ENCODE peak calls at places on chromosomes 4 and X, in eight cellular contexts. D, R, F, K, W, V, A and I are unnamed samples.

GRCh38 chr4:61273237-61273636 is 73.1 kb downstream of the ADGRL3 start:
- DNase-seq in V (no peak), F (no peak), W (peak; percentile 0), A (no peak), D (no peak), K (no peak), R (no peak), I (no peak)

GRCh38 chrX:106952988-106953387 is 32.8 kb downstream of the CLDN2 start:
- DNase-seq in K (no peak), R (no peak), W (peak; percentile 32), F (no peak), V (no peak), A (no peak), D (no peak), I (no peak)

GRCh38 chr4:151658959-151659593 is 101.7 kb downstream of the GATB start:
- DNase-seq in A (no peak), W (no peak), F (no peak), K (no peak), R (no peak), V (no peak), D (no peak), I (no peak)

GRCh38 chrX:45714864-45715263 is 514.2 kb upstream of the DIPK2B start:
- DNase-seq in D (no peak), A (no peak), W (peak; percentile 22), K (peak; percentile 7), F (no peak), V (no peak), R (peak; percentile 82), I (no peak)

GRCh38 chr4:101217353-101218031 is 129.8 kb downstream of the PPP3CA start:
- DNase-seq in A (peak; percentile 35), V (no peak), F (no peak), R (no peak), K (no peak), D (no peak), W (peak; percentile 55), I (no peak)

GRCh38 chrX:19825271-19825670 is 62.1 kb downstream of the SH3KBP1 start:
- DNase-seq in R (no peak), K (no peak), A (no peak), V (no peak), D (no peak), F (no peak), W (no peak), I (no peak)

GRCh38 chr4:4918067-4918466 is 58.6 kb downstream of the MSX1 start:
- DNase-seq in A (no peak), F (no peak), K (no peak), V (no peak), D (no peak), R (no peak), W (no peak), I (no peak)

GRCh38 chr4:54224960-54225670 is 4.0 kb upstream of the PDGFRA start:
- DNase-seq in F (peak; percentile 37), A (no peak), D (no peak), V (no peak), R (no peak), K (no peak), W (no peak), I (no peak)

GRCh38 chr4:6767341-6767724 is 15.2 kb upstream of the KIAA0232 start:
- DNase-seq in A (no peak), K (no peak), V (no peak), F (no peak), D (peak; percentile 41), R (no peak), W (no peak), I (no peak)

GRCh38 chrX:74351760-74352159 is 47.8 kb downstream of the ZCCHC13 start:
- DNase-seq in D (no peak), V (no peak), F (no peak), R (no peak), K (no peak), A (no peak), W (no peak), I (no peak)

GRCh38 chrX:9337056-9337455 is 127.8 kb upstream of the TBL1X start:
- DNase-seq in D (peak; percentile 74), W (no peak), F (peak; percentile 44), V (no peak), K (no peak), R (no peak), A (no peak), I (peak; percentile 16)

GRCh38 chr4:3519468-3520264 is 12.6 kb downstream of the LRPAP1 start:
- DNase-seq in F (no peak), V (no peak), A (no peak), D (peak; percentile 57), K (no peak), W (no peak), R (no peak), I (no peak)

GRCh38 chrX:53071064-53071463 is 11.1 kb upstream of the TSPYL2 start:
- DNase-seq in A (no peak), D (peak; percentile 63), V (no peak), R (no peak), W (no peak), F (no peak), K (no peak), I (no peak)

GRCh38 chr4:15744016-15744415 is 34.1 kb upstream of the CD38 start:
- DNase-seq in W (no peak), R (no peak), D (no peak), A (no peak), K (no peak), F (no peak), V (no peak), I (no peak)

GRCh38 chr4:186095406-186095805 is 9.1 kb upstream of the FAM149A start:
- DNase-seq in R (no peak), F (no peak), W (no peak), K (no peak), D (no peak), V (no peak), A (no peak), I (no peak)

GRCh38 chr4:186102931-186103330 is 1.6 kb upstream of the FAM149A start:
- DNase-seq in K (no peak), V (no peak), R (no peak), W (no peak), D (no peak), A (no peak), F (no peak), I (no peak)

GRCh38 chr4:186096681-186097080 is 7.8 kb upstream of the FAM149A start:
- DNase-seq in K (no peak), W (no peak), R (no peak), V (no peak), F (peak; percentile 28), A (no peak), D (no peak), I (no peak)

GRCh38 chr4:186092296-186092695 is 12.2 kb upstream of the FAM149A start:
- DNase-seq in R (no peak), D (no peak), V (no peak), W (no peak), F (no peak), A (no peak), K (no peak), I (no peak)

GRCh38 chr4:186097386-186097785 is 7.1 kb upstream of the FAM149A start:
- DNase-seq in K (no peak), R (no peak), F (no peak), A (no peak), W (no peak), D (no peak), V (no peak), I (no peak)
- TF ChIP-seq POLR2A in K (no peak), R (no peak), F (no peak), A (no peak), W (no peak), D (no peak), V (no peak), I (no peak)

GRCh38 chr4:16858275-16858752 is 40.1 kb downstream of the LDB2 start:
- DNase-seq in K (no peak), A (no peak), F (no peak), W (no peak), V (no peak), R (no peak), D (no peak), I (no peak)
- H3K4me3 ChIP-seq in K (no peak overlapping the region), A (no peak overlapping the region), F (no peak overlapping the region), W (no peak overlapping the region), V (no peak overlapping the region), R (no peak overlapping the region), D (no peak overlapping the region), I (no peak overlapping the region)

GRCh38 chr4:2409381-2409783 is 9.1 kb downstream of the ZFYVE28 start:
- DNase-seq in F (no peak), W (no peak), K (no peak), R (no peak), A (no peak), D (no peak), V (no peak), I (no peak)

GRCh38 chr4:2412885-2413716 is 5.3 kb downstream of the ZFYVE28 start:
- DNase-seq in K (peak; percentile 91), V (peak; percentile 71), D (peak; percentile 87), F (peak; percentile 63), W (peak; percentile 91), A (peak; percentile 90), R (peak; percentile 88), I (peak; percentile 66)

GRCh38 chr4:2413821-2414610 is 4.4 kb downstream of the ZFYVE28 start:
- DNase-seq in R (no peak), V (no peak), A (peak; percentile 92), D (no peak), F (no peak), W (no peak), K (no peak), I (no peak)

GRCh38 chr4:2412534-2412884 is 5.9 kb downstream of the ZFYVE28 start:
- DNase-seq in R (no peak), F (no peak), W (peak; percentile 50), K (no peak), A (peak; percentile 81), V (no peak), D (no peak), I (no peak)

DNA sequence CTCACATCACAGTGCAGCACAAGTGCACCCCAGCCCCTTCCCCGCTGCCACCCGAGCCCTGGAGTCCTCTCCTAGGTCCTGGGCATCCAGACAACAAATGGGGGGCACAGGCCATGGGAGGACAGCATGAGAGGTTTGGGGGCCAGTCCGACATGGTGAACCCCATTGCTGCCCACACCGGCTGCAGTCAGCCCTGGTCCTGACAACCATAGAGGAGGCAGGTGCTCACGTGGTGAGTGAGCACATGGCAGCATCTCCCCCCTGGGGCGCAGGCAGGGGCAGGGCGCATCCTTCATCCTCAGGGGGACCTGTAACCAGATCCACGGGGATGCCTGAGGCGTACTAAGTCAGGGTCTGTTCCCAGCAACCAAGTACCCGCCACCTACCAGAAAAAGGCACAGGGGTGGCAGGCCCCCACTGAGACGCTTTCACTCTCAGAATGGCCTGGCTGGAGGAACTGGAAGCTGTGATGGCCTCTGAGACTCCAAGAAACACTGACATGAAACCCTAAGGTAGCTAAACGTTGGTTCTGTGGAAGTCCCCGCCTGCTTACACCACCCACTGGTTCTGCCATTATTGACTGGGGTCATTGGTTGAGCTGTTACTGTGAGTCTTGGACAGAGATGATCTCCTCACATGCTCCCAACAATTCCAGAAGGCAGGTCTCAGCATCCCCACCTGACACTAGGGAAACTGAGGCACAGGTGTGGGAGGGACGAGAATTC is 6.5 kb downstream of the ZFYVE28 start:
- DNase-seq in V (no peak), D (no peak), A (no peak), K (peak; percentile 52), R (no peak), F (no peak), W (no peak), I (no peak)
- TF ChIP-seq POLR2A in V (no peak), D (no peak), A (no peak), K (no peak), R (no peak), F (no peak), W (no peak), I (no peak)

DNA sequence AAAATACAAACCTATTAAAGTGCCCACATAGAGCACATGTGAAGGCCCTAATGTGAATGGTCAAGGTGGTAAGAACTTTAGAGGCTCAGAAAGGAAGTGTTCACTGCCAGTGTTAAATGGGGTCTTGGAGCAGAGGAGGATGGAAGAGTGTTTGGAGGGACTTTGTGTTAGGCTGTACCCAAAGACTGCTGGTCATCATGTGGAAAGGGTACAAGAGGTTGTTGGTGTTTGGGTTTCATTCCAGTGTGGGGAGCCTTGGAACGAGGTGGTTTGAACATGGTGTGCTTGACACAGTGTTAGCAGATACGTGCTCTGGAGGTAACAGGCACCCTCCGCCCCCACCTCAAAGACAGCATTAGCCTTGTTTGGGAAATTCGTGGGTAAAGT is 73.1 kb downstream of the RAPGEF2 start:
- DNase-seq in W (no peak), F (no peak), A (no peak), R (no peak), K (no peak), D (no peak), V (no peak), I (no peak)
- H3K4me3 ChIP-seq in W (peak overlapping the region; percentile 21), F (no peak overlapping the region), A (no peak overlapping the region), R (no peak overlapping the region), K (peak overlapping the region; percentile 60), D (no peak overlapping the region), V (no peak overlapping the region), I (no peak overlapping the region)